ENCODE peak calls at places on chromosomes 12 and 14, in four cellular contexts. Y is K562, Z is HCT116, P is HepG2. G is an unnamed sample.

GRCh38 chr12:103755425-103755824 is 85.6 kb downstream of the NT5DC3 start:
- DNase-seq in Y (no peak), Z (no peak), P (no peak), G (no peak)

GRCh38 chr12:16218934-16219718 is 58.4 kb downstream of the SLC15A5 start:
- DNase-seq in Y (no peak), Z (no peak), P (peak; percentile 2), G (no peak)

GRCh38 chr14:84087986-84088531 is 1441.9 kb upstream of the FLRT2 start:
- DNase-seq in Y (no peak), Z (no peak), P (no peak), G (no peak)

GRCh38 chr12:124544311-124544970 is 23.0 kb downstream of the NCOR2 start:
- DNase-seq in Y (no peak), Z (no peak), P (no peak), G (no peak)

GRCh38 chr14:91329615-91330014 is 85.1 kb upstream of the GPR68 start:
- DNase-seq in Y (no peak), Z (no peak), P (no peak), G (no peak)

GRCh38 chr14:70045715-70046535 is 142.8 kb downstream of the SLC8A3 start:
- DNase-seq in Y (peak; percentile 42), Z (peak; percentile 54), P (peak; percentile 73), G (peak; percentile 63)

GRCh38 chr12:68222336-68222735 is 3.3 kb downstream of the IL26 start:
- DNase-seq in Y (no peak), Z (no peak), P (no peak), G (no peak)

GRCh38 chr12:23921099-23921846 is 28.2 kb downstream of the SOX5 start:
- DNase-seq in Y (peak; percentile 8), Z (no peak), P (no peak), G (no peak)

GRCh38 chr12:66235626-66236281 is 46.7 kb downstream of the IRAK3 start:
- DNase-seq in Y (no peak), Z (no peak), P (no peak), G (no peak)

GRCh38 chr12:22577667-22578066 is 33.3 kb upstream of the C2CD5 start:
- DNase-seq in Y (no peak), Z (no peak), P (no peak), G (no peak)

GRCh38 chr12:67827820-67828383 is 161.3 kb upstream of the IFNG-AS1 start:
- DNase-seq in Y (no peak), Z (peak; percentile 62), P (no peak), G (no peak)

GRCh38 chr12:39605501-39605900 is 14.1 kb downstream of the ABCD2 start:
- DNase-seq in Y (no peak), Z (peak; percentile 41), P (no peak), G (no peak)

GRCh38 chr12:50110762-50111416 is 1.1 kb upstream of the COX14 start:
- DNase-seq in Y (peak; percentile 53), Z (no peak), P (peak; percentile 77), G (peak; percentile 65)

GRCh38 chr12:68317047-68317667 is 15.0 kb downstream of the MDM1 start:
- DNase-seq in Y (peak; percentile 65), Z (peak; percentile 27), P (peak; percentile 35), G (no peak)

GRCh38 chr14:57375156-57375555 is 15.2 kb upstream of the NAA30 start:
- DNase-seq in Y (no peak), Z (no peak), P (no peak), G (no peak)

GRCh38 chr14:75128596-75128990 is 1.7 kb upstream of the NEK9 start:
- DNase-seq in Y (no peak), Z (no peak), P (no peak), G (no peak)

GRCh38 chr14:75134644-75135043 is 7.8 kb upstream of the NEK9 start:
- DNase-seq in Y (no peak), Z (no peak), P (no peak), G (no peak)

GRCh38 chr14:75133597-75133996 is 6.7 kb upstream of the NEK9 start:
- DNase-seq in Y (no peak), Z (no peak), P (no peak), G (no peak)

GRCh38 chr14:75127903-75128595 is 1.2 kb upstream of the NEK9 start:
- DNase-seq in Y (no peak), Z (no peak), P (peak; percentile 51), G (no peak)

DNA sequence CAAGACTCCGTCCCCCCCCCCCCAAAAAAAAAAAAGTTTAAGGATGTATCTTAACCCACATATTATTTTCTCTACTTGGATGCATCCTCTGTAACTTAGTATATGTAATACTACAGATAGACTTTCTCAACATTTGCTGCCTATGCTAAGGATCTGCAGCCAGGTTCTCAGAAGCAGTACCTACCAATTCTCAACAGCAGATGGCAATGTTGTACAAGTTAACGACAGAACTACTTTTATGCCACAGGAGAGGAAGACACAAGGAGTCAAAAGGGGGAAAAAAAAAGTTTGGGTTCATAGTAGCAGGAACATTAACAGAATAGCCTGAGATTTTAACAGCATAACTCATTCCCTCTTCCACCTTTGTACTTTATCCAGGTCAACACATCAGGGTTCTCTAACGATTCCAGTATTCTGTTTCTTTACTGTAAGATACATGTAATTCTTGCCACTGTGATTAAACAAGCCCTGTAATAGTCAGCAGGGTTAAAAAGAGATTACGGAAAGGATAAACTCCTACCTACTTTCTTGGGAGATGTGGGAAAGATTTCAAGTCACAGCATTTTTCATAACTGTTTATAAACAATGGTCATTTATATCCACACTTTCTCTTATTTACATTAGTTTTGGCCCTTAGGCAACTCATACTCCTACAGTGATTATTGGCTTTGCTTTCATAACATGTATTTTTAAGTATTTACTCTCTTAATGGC is 5.7 kb upstream of the NEK9 start:
- DNase-seq in Y (peak; percentile 76), Z (peak; percentile 65), P (peak; percentile 69), G (no peak)
- TF ChIP-seq FOSL1 in Y (no peak), Z (no peak), P (no peak), G (no peak)

GRCh38 chr14:103118019-103118662 is 5.1 kb upstream of the TNFAIP2 start:
- DNase-seq in Y (peak; percentile 66), Z (no peak), P (no peak), G (no peak)
- TF ChIP-seq ZNF274 in Y (no peak), Z (no peak), P (no peak), G (no peak)

GRCh38 chr14:100323942-100324307 is 786 bp downstream of the SLC25A47 start:
- DNase-seq in Y (no peak), Z (no peak), P (no peak), G (no peak)

GRCh38 chr14:100325958-100326357 is 2.8 kb downstream of the SLC25A47 start:
- DNase-seq in Y (no peak), Z (no peak), P (no peak), G (no peak)

GRCh38 chr14:100323121-100323941 is at the start of gene SLC25A47:
- DNase-seq in Y (no peak), Z (no peak), P (no peak), G (no peak)

GRCh38 chr14:100327128-100327527 is 4.0 kb downstream of the SLC25A47 start:
- DNase-seq in Y (no peak), Z (no peak), P (no peak), G (no peak)

GRCh38 chr14:100325231-100325632 is 2.1 kb downstream of the SLC25A47 start:
- DNase-seq in Y (no peak), Z (no peak), P (no peak), G (no peak)
- TF ChIP-seq FOSL1 in Y (no peak), Z (no peak), P (no peak), G (no peak)

GRCh38 chr12:5768171-5768879 is 176.7 kb downstream of the ANO2 start:
- DNase-seq in Y (no peak), Z (no peak), P (no peak), G (no peak)

GRCh38 chr12:5770727-5771126 is 174.3 kb downstream of the ANO2 start:
- DNase-seq in Y (no peak), Z (no peak), P (no peak), G (no peak)

GRCh38 chr12:5776091-5776490 is 169.0 kb downstream of the ANO2 start:
- DNase-seq in Y (no peak), Z (no peak), P (no peak), G (no peak)

GRCh38 chr12:5768880-5769199 is 176.2 kb downstream of the ANO2 start:
- DNase-seq in Y (no peak), Z (no peak), P (no peak), G (no peak)

GRCh38 chr12:5773550-5773949 is 171.5 kb downstream of the ANO2 start:
- DNase-seq in Y (no peak), Z (no peak), P (no peak), G (no peak)
- TF ChIP-seq ZNF274 in Y (no peak), Z (no peak), P (no peak), G (no peak)

GRCh38 chr14:86221000-86221399 is 691.1 kb downstream of the FLRT2 start:
- DNase-seq in Y (peak; percentile 3), Z (no peak), P (peak; percentile 3), G (peak; percentile 51)
- TF ChIP-seq FOSL1 in Y (no peak), Z (no peak), P (no peak), G (no peak)

DNA sequence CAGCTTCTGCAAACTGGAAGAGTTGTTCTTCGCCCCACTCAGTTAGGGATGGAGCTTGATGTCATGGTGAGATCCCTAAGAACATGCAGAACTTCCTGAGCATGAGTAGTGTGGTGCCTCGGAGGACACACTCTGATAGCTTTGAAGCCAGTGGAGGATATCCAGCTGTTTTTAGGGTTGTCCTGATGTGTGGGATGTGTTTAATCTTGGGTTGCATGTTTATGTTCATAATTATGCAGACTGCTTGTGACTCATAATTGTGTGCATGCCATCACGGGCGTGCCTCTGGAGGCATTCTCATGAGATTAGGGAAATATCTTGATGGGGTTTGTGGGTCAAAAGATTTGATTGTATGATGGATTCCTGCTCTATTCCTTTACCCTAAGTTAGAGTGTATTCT is 267.4 kb upstream of the PELI2 start:
- DNase-seq in Y (no peak), Z (no peak), P (no peak), G (no peak)
- TF ChIP-seq ZNF274 in Y (no peak), Z (no peak), P (no peak), G (no peak)

G was measured in H1.